ENCODE peak calls at places on chromosome 3, in ten cellular contexts. Q, G, J, D, T, H, K, U, L and F are unnamed samples.

GRCh38 chr3:105402287-105402801 is 35.6 kb downstream of the ALCAM start:
- DNase-seq in H (peak), D (peak), K (no peak), U (no peak), T (no peak), G (no peak), Q (no peak), J (no peak), L (no peak), F (no peak)

GRCh38 chr3:55708242-55708641 is 221.1 kb upstream of the WNT5A start:
- DNase-seq in H (no peak), J (no peak), L (no peak), Q (no peak), T (no peak), K (no peak), U (no peak), G (no peak), D (no peak), F (no peak)

GRCh38 chr3:30770387-30770786 is 124.1 kb downstream of the GADL1 start:
- DNase-seq in J (no peak), G (peak), T (no peak), U (peak), D (peak), L (no peak), Q (peak), H (peak), K (peak), F (no peak)

GRCh38 chr3:125001557-125002413 is 54.0 kb downstream of the HEG1 start:
- DNase-seq in U (no peak), L (no peak), K (no peak), J (no peak), H (no peak), T (no peak), D (no peak), Q (no peak), G (no peak), F (no peak)

GRCh38 chr3:79421273-79421672 is 346.5 kb downstream of the ROBO1 start:
- DNase-seq in K (no peak), J (no peak), H (no peak), U (no peak), T (no peak), Q (no peak), G (no peak), L (no peak), D (no peak), F (no peak)

GRCh38 chr3:42256135-42256819 is 9.7 kb downstream of the CCK start:
- DNase-seq in K (no peak), T (no peak), Q (no peak), D (peak), G (peak), J (no peak), U (no peak), H (peak), L (no peak), F (no peak)

GRCh38 chr3:12993623-12994356 is 79.4 kb downstream of the IQSEC1 start:
- DNase-seq in Q (no peak), J (no peak), D (no peak), L (no peak), H (no peak), U (no peak), G (no peak), T (no peak), K (no peak), F (no peak)

GRCh38 chr3:123780656-123781055 is 103.5 kb downstream of the MYLK start:
- DNase-seq in U (no peak), H (peak), K (no peak), D (no peak), Q (no peak), G (no peak), L (no peak), J (no peak), T (no peak), F (no peak)

GRCh38 chr3:98274914-98275313 is 7.4 kb upstream of the OR5H2 start:
- DNase-seq in K (no peak), Q (no peak), G (no peak), U (no peak), J (no peak), L (no peak), H (no peak), T (no peak), D (no peak), F (no peak)

GRCh38 chr3:197259096-197259495 is 39.3 kb downstream of the DLG1 start:
- DNase-seq in J (no peak), H (no peak), G (no peak), K (no peak), T (no peak), Q (no peak), U (no peak), D (no peak), L (no peak), F (no peak)

GRCh38 chr3:50661321-50661837 is 13.3 kb upstream of the DOCK3 start:
- DNase-seq in J (peak), Q (no peak), U (no peak), G (no peak), K (no peak), D (no peak), H (no peak), L (no peak), T (no peak), F (no peak)

GRCh38 chr3:168858327-168858726 is 762.6 kb upstream of the GOLIM4 start:
- DNase-seq in U (no peak), K (no peak), H (no peak), D (no peak), G (no peak), T (no peak), L (no peak), Q (no peak), J (no peak), F (no peak)

GRCh38 chr3:27340524-27340923 is 28.7 kb downstream of the NEK10 start:
- DNase-seq in L (no peak), Q (no peak), U (no peak), G (no peak), T (no peak), D (no peak), H (no peak), K (no peak), J (no peak), F (no peak)

GRCh38 chr3:87997298-87997697 is 61.5 kb downstream of the CGGBP1 start:
- DNase-seq in L (no peak), J (no peak), T (no peak), U (no peak), G (no peak), Q (no peak), K (no peak), D (no peak), H (no peak), F (no peak)

GRCh38 chr3:146110156-146110555 is 50.8 kb downstream of the PLOD2 start:
- DNase-seq in Q (no peak), H (no peak), T (no peak), G (no peak), L (no peak), K (no peak), U (no peak), J (no peak), D (no peak), F (no peak)

GRCh38 chr3:24490151-24490550 is 4.5 kb downstream of the THRB start:
- DNase-seq in G (no peak), D (no peak), J (no peak), T (no peak), Q (no peak), U (peak), K (no peak), L (no peak), H (no peak), F (no peak)